ENCODE peak calls at places on chromosome 20, in seven cellular contexts. One of them, this sample, is unnamed.

GRCh38 chr20:9415426-9415825 is 99.0 kb upstream of the LAMP5 start:
- DNase-seq in A673: no peak
- DNase-seq in MM.1S: no peak
- DNase-seq in Peyer's patch: no peak
- DNase-seq in gastrocnemius medialis: no peak
- DNase-seq in aorta: no peak
- DNase-seq in adrenal gland: no peak
- DNase-seq in this sample: no peak

GRCh38 chr20:10603971-10604864 is 69.6 kb downstream of the JAG1 start:
- DNase-seq in Peyer's patch: no peak
- DNase-seq in A673: no peak
- DNase-seq in adrenal gland: peak; percentile 81
- DNase-seq in MM.1S: no peak
- DNase-seq in aorta: peak; percentile 77
- DNase-seq in gastrocnemius medialis: peak; percentile 74
- DNase-seq in this sample: no peak

GRCh38 chr20:18628330-18628941 is 40.6 kb downstream of the DTD1 start:
- DNase-seq in Peyer's patch: peak; percentile 61
- DNase-seq in A673: peak; percentile 8
- DNase-seq in aorta: no peak
- DNase-seq in MM.1S: no peak
- DNase-seq in gastrocnemius medialis: no peak
- DNase-seq in adrenal gland: no peak
- DNase-seq in this sample: no peak

GRCh38 chr20:8545212-8545611 is 413.1 kb downstream of the PLCB1 start:
- DNase-seq in MM.1S: no peak
- DNase-seq in A673: no peak
- DNase-seq in adrenal gland: no peak
- DNase-seq in Peyer's patch: no peak
- DNase-seq in aorta: no peak
- DNase-seq in gastrocnemius medialis: no peak
- DNase-seq in this sample: no peak

GRCh38 chr20:50848341-50848808 is 53.5 kb downstream of the BCAS4 start:
- DNase-seq in aorta: no peak
- DNase-seq in adrenal gland: peak; percentile 73
- DNase-seq in Peyer's patch: no peak
- DNase-seq in MM.1S: no peak
- DNase-seq in A673: no peak
- DNase-seq in gastrocnemius medialis: no peak
- DNase-seq in this sample: peak; percentile 93

GRCh38 chr20:54559890-54560289 is 84.5 kb downstream of the DOK5 start:
- DNase-seq in aorta: no peak
- DNase-seq in adrenal gland: no peak
- DNase-seq in A673: no peak
- DNase-seq in gastrocnemius medialis: no peak
- DNase-seq in Peyer's patch: no peak
- DNase-seq in MM.1S: no peak
- DNase-seq in this sample: no peak

GRCh38 chr20:44750081-44750805 is 4.6 kb downstream of the KCNK15 start:
- DNase-seq in aorta: peak; percentile 83
- DNase-seq in A673: no peak
- DNase-seq in gastrocnemius medialis: no peak
- DNase-seq in Peyer's patch: no peak
- DNase-seq in MM.1S: no peak
- DNase-seq in adrenal gland: no peak
- DNase-seq in this sample: no peak

GRCh38 chr20:38073307-38074010 is 39.9 kb downstream of the RPRD1B start:
- DNase-seq in gastrocnemius medialis: peak; percentile 52
- DNase-seq in MM.1S: peak; percentile 58
- DNase-seq in A673: peak; percentile 75
- DNase-seq in Peyer's patch: no peak
- DNase-seq in adrenal gland: peak; percentile 62
- DNase-seq in aorta: no peak
- DNase-seq in this sample: no peak

GRCh38 chr20:37179671-37180524 is 550 bp upstream of the MROH8 start:
- DNase-seq in aorta: no peak
- DNase-seq in adrenal gland: no peak
- DNase-seq in MM.1S: no peak
- DNase-seq in A673: no peak
- DNase-seq in Peyer's patch: no peak
- DNase-seq in gastrocnemius medialis: no peak
- DNase-seq in this sample: no peak

GRCh38 chr20:49045440-49046086 is 549 bp upstream of the CSE1L start:
- DNase-seq in Peyer's patch: no peak
- DNase-seq in gastrocnemius medialis: peak; percentile 33
- DNase-seq in adrenal gland: no peak
- DNase-seq in aorta: peak; percentile 79
- DNase-seq in A673: no peak
- DNase-seq in MM.1S: no peak
- DNase-seq in this sample: no peak

GRCh38 chr20:31894980-31895675 is 24.7 kb downstream of the TTLL9 start:
- DNase-seq in MM.1S: peak; percentile 12
- DNase-seq in adrenal gland: peak; percentile 90
- DNase-seq in A673: peak; percentile 78
- DNase-seq in gastrocnemius medialis: peak; percentile 65
- DNase-seq in aorta: no peak
- DNase-seq in Peyer's patch: no peak
- DNase-seq in this sample: peak; percentile 59

GRCh38 chr20:50509923-50510705 is at the start of gene PTPN1:
- DNase-seq in MM.1S: peak; percentile 98
- DNase-seq in A673: peak; percentile 99
- DNase-seq in Peyer's patch: peak; percentile 100
- DNase-seq in adrenal gland: peak; percentile 99
- DNase-seq in aorta: peak; percentile 99
- DNase-seq in gastrocnemius medialis: peak; percentile 98
- DNase-seq in this sample: peak; percentile 100

GRCh38 chr20:38946836-38947235 is 15.3 kb upstream of the DHX35 start:
- DNase-seq in adrenal gland: no peak
- DNase-seq in aorta: no peak
- DNase-seq in Peyer's patch: no peak
- DNase-seq in gastrocnemius medialis: no peak
- DNase-seq in MM.1S: no peak
- DNase-seq in A673: no peak
- DNase-seq in this sample: no peak

GRCh38 chr20:23967616-23967979 is 21.0 kb downstream of the GGTLC1 start:
- DNase-seq in gastrocnemius medialis: no peak
- DNase-seq in Peyer's patch: no peak
- DNase-seq in MM.1S: no peak
- DNase-seq in aorta: no peak
- DNase-seq in A673: no peak
- DNase-seq in adrenal gland: no peak
- DNase-seq in this sample: no peak

GRCh38 chr20:23966298-23966697 is 22.3 kb downstream of the GGTLC1 start:
- DNase-seq in A673: no peak
- DNase-seq in MM.1S: no peak
- DNase-seq in Peyer's patch: no peak
- DNase-seq in gastrocnemius medialis: no peak
- DNase-seq in aorta: no peak
- DNase-seq in adrenal gland: no peak
- DNase-seq in this sample: no peak

GRCh38 chr20:23966927-23967615 is 21.5 kb downstream of the GGTLC1 start:
- DNase-seq in adrenal gland: no peak
- DNase-seq in gastrocnemius medialis: no peak
- DNase-seq in MM.1S: no peak
- DNase-seq in A673: no peak
- DNase-seq in Peyer's patch: no peak
- DNase-seq in aorta: no peak
- DNase-seq in this sample: no peak

GRCh38 chr20:23959054-23959453 is 29.5 kb downstream of the GGTLC1 start:
- DNase-seq in MM.1S: no peak
- DNase-seq in adrenal gland: no peak
- DNase-seq in Peyer's patch: no peak
- DNase-seq in gastrocnemius medialis: no peak
- DNase-seq in aorta: no peak
- DNase-seq in A673: no peak
- DNase-seq in this sample: no peak

GRCh38 chr20:23963941-23964340 is 24.6 kb downstream of the GGTLC1 start:
- DNase-seq in gastrocnemius medialis: no peak
- DNase-seq in MM.1S: no peak
- DNase-seq in A673: no peak
- DNase-seq in aorta: no peak
- DNase-seq in adrenal gland: no peak
- DNase-seq in Peyer's patch: no peak
- DNase-seq in this sample: no peak
- H3K9me3 ChIP-seq in gastrocnemius medialis: no peaks in the 10 kb centered on the region
- H3K9me3 ChIP-seq in MM.1S: no peaks in the 10 kb centered on the region
- H3K9me3 ChIP-seq in A673: peaks cover 14% of the 10 kb centered on the region
- H3K9me3 ChIP-seq in aorta: peaks cover 2% of the 10 kb centered on the region
- H3K9me3 ChIP-seq in adrenal gland: no peaks in the 10 kb centered on the region
- H3K9me3 ChIP-seq in Peyer's patch: no peaks in the 10 kb centered on the region
- H3K9me3 ChIP-seq in this sample: peaks cover 11% of the 10 kb centered on the region

GRCh38 chr20:11902264-11902663 is 15.4 kb upstream of the BTBD3 start:
- DNase-seq in adrenal gland: no peak
- DNase-seq in Peyer's patch: no peak
- DNase-seq in aorta: no peak
- DNase-seq in A673: peak; percentile 18
- DNase-seq in gastrocnemius medialis: no peak
- DNase-seq in MM.1S: no peak
- DNase-seq in this sample: no peak
- H3K27ac ChIP-seq in adrenal gland: no peak overlapping the region
- H3K27ac ChIP-seq in Peyer's patch: no peak overlapping the region
- H3K27ac ChIP-seq in aorta: no peak overlapping the region
- H3K27ac ChIP-seq in A673: no peak overlapping the region
- H3K27ac ChIP-seq in gastrocnemius medialis: no peak overlapping the region
- H3K27ac ChIP-seq in MM.1S: no peak overlapping the region
- H3K27ac ChIP-seq in this sample: peak overlapping the region; percentile 78

GRCh38 chr20:42740191-42740870 is 449.4 kb downstream of the PTPRT start:
- DNase-seq in Peyer's patch: no peak
- DNase-seq in aorta: no peak
- DNase-seq in MM.1S: no peak
- DNase-seq in gastrocnemius medialis: no peak
- DNase-seq in adrenal gland: no peak
- DNase-seq in A673: no peak
- DNase-seq in this sample: no peak

GRCh38 chr20:42744756-42745465 is 444.8 kb downstream of the PTPRT start:
- DNase-seq in adrenal gland: no peak
- DNase-seq in MM.1S: no peak
- DNase-seq in A673: no peak
- DNase-seq in Peyer's patch: no peak
- DNase-seq in gastrocnemius medialis: no peak
- DNase-seq in aorta: no peak
- DNase-seq in this sample: no peak

GRCh38 chr20:42741906-42742305 is 447.8 kb downstream of the PTPRT start:
- DNase-seq in adrenal gland: no peak
- DNase-seq in A673: no peak
- DNase-seq in gastrocnemius medialis: no peak
- DNase-seq in aorta: no peak
- DNase-seq in Peyer's patch: no peak
- DNase-seq in MM.1S: no peak
- DNase-seq in this sample: peak; percentile 38

GRCh38 chr20:42739692-42740091 is 450.0 kb downstream of the PTPRT start:
- DNase-seq in MM.1S: no peak
- DNase-seq in gastrocnemius medialis: no peak
- DNase-seq in A673: no peak
- DNase-seq in Peyer's patch: no peak
- DNase-seq in adrenal gland: no peak
- DNase-seq in aorta: no peak
- DNase-seq in this sample: no peak

GRCh38 chr20:42742926-42743325 is 446.8 kb downstream of the PTPRT start:
- DNase-seq in gastrocnemius medialis: no peak
- DNase-seq in MM.1S: no peak
- DNase-seq in aorta: no peak
- DNase-seq in Peyer's patch: no peak
- DNase-seq in adrenal gland: no peak
- DNase-seq in A673: no peak
- DNase-seq in this sample: no peak
- H3K9me3 ChIP-seq in gastrocnemius medialis: no peaks in the 10 kb centered on the region
- H3K9me3 ChIP-seq in MM.1S: no peaks in the 10 kb centered on the region
- H3K9me3 ChIP-seq in aorta: peaks cover 4% of the 10 kb centered on the region
- H3K9me3 ChIP-seq in Peyer's patch: no peaks in the 10 kb centered on the region
- H3K9me3 ChIP-seq in adrenal gland: no peaks in the 10 kb centered on the region
- H3K9me3 ChIP-seq in A673: no peaks in the 10 kb centered on the region
- H3K9me3 ChIP-seq in this sample: no peaks in the 10 kb centered on the region

DNA sequence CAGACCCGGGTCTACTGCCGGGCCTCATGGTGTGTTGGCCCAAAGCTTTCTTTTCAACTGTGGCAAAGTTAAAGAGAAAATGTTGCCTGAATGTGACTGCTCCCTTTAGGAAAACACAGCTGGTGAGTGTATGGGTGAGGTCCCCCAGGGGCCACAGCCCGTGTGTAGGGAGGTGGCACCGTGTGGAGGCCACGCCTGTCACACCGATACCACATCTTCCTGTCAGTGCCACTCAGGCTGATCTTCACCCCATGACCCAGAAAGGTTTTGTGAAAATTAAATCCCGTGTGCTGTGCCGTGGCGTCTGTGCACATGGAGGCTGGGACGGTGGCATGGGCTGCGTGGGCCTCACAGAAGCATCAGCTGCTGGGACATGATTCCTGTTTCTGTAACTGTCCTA is 10.7 kb upstream of the ADRM1 start:
- DNase-seq in aorta: no peak
- DNase-seq in Peyer's patch: no peak
- DNase-seq in MM.1S: no peak
- DNase-seq in gastrocnemius medialis: no peak
- DNase-seq in adrenal gland: no peak
- DNase-seq in A673: no peak
- DNase-seq in this sample: no peak
- H3K27ac ChIP-seq in aorta: no peak overlapping the region
- H3K27ac ChIP-seq in Peyer's patch: no peak overlapping the region
- H3K27ac ChIP-seq in MM.1S: no peak overlapping the region
- H3K27ac ChIP-seq in gastrocnemius medialis: no peak overlapping the region
- H3K27ac ChIP-seq in adrenal gland: no peak overlapping the region
- H3K27ac ChIP-seq in A673: no peak overlapping the region
- H3K27ac ChIP-seq in this sample: no peak overlapping the region

GRCh38 chr20:63964412-63964811 is 5.3 kb downstream of the ZNF512B start:
- DNase-seq in adrenal gland: no peak
- DNase-seq in aorta: peak; percentile 73
- DNase-seq in A673: no peak
- DNase-seq in MM.1S: no peak
- DNase-seq in gastrocnemius medialis: no peak
- DNase-seq in Peyer's patch: no peak
- DNase-seq in this sample: peak; percentile 84
- H3K9me3 ChIP-seq in adrenal gland: no peaks in the 10 kb centered on the region
- H3K9me3 ChIP-seq in aorta: no peaks in the 10 kb centered on the region
- H3K9me3 ChIP-seq in A673: peaks cover 11% of the 10 kb centered on the region
- H3K9me3 ChIP-seq in MM.1S: no peaks in the 10 kb centered on the region
- H3K9me3 ChIP-seq in gastrocnemius medialis: no peaks in the 10 kb centered on the region
- H3K9me3 ChIP-seq in Peyer's patch: no peaks in the 10 kb centered on the region
- H3K9me3 ChIP-seq in this sample: no peaks in the 10 kb centered on the region

GRCh38 chr20:25024171-25024570 is 31.6 kb upstream of the APMAP start:
- DNase-seq in MM.1S: no peak
- DNase-seq in adrenal gland: no peak
- DNase-seq in gastrocnemius medialis: peak; percentile 10
- DNase-seq in A673: no peak
- DNase-seq in aorta: peak; percentile 57
- DNase-seq in Peyer's patch: peak; percentile 31
- DNase-seq in this sample: peak; percentile 46
- H3K27ac ChIP-seq in MM.1S: no peak overlapping the region
- H3K27ac ChIP-seq in adrenal gland: no peak overlapping the region
- H3K27ac ChIP-seq in gastrocnemius medialis: no peak overlapping the region
- H3K27ac ChIP-seq in A673: no peak overlapping the region
- H3K27ac ChIP-seq in aorta: no peak overlapping the region
- H3K27ac ChIP-seq in Peyer's patch: peak overlapping the region; percentile 65
- H3K27ac ChIP-seq in this sample: no peak overlapping the region

GRCh38 chr20:59777321-59777705 is 156.1 kb downstream of the SYCP2 start:
- DNase-seq in MM.1S: no peak
- DNase-seq in A673: no peak
- DNase-seq in gastrocnemius medialis: no peak
- DNase-seq in adrenal gland: peak; percentile 14
- DNase-seq in aorta: peak; percentile 20
- DNase-seq in Peyer's patch: peak; percentile 58
- DNase-seq in this sample: peak; percentile 49
- H3K9me3 ChIP-seq in MM.1S: no peaks in the 10 kb centered on the region
- H3K9me3 ChIP-seq in A673: no peaks in the 10 kb centered on the region
- H3K9me3 ChIP-seq in gastrocnemius medialis: no peaks in the 10 kb centered on the region
- H3K9me3 ChIP-seq in adrenal gland: no peaks in the 10 kb centered on the region
- H3K9me3 ChIP-seq in aorta: no peaks in the 10 kb centered on the region
- H3K9me3 ChIP-seq in Peyer's patch: no peaks in the 10 kb centered on the region
- H3K9me3 ChIP-seq in this sample: no peaks in the 10 kb centered on the region